ENCODE peak calls at places on chromosomes 5 and 9, in eight cellular contexts. One of them, this sample, is unnamed.

GRCh38 chr5:38291355-38291754 is 33.0 kb downstream of the EGFLAM start:
- DNase-seq in kidney: no peak
- DNase-seq in AG10803: no peak
- DNase-seq in foreskin fibroblast: no peak
- DNase-seq in A549: no peak
- DNase-seq in choroid plexus epithelial cell: no peak
- DNase-seq in endothelial cell of umbilical vein: no peak
- DNase-seq in naive thymus-derived CD4-positive, alpha-beta T cell: no peak
- DNase-seq in this sample: no peak

GRCh38 chr9:5321058-5321457 is 16.5 kb upstream of the RLN2 start:
- DNase-seq in kidney: no peak
- DNase-seq in AG10803: no peak
- DNase-seq in foreskin fibroblast: no peak
- DNase-seq in A549: no peak
- DNase-seq in choroid plexus epithelial cell: peak
- DNase-seq in endothelial cell of umbilical vein: no peak
- DNase-seq in naive thymus-derived CD4-positive, alpha-beta T cell: no peak
- DNase-seq in this sample: peak

GRCh38 chr5:136621743-136622142 is 256.4 kb upstream of the TRPC7 start:
- DNase-seq in kidney: no peak
- DNase-seq in AG10803: no peak
- DNase-seq in foreskin fibroblast: no peak
- DNase-seq in A549: no peak
- DNase-seq in choroid plexus epithelial cell: no peak
- DNase-seq in endothelial cell of umbilical vein: no peak
- DNase-seq in naive thymus-derived CD4-positive, alpha-beta T cell: no peak
- DNase-seq in this sample: no peak

GRCh38 chr9:124017064-124017928 is 5.7 kb downstream of the LHX2 start:
- DNase-seq in kidney: no peak
- DNase-seq in AG10803: no peak
- DNase-seq in foreskin fibroblast: no peak
- DNase-seq in A549: no peak
- DNase-seq in choroid plexus epithelial cell: no peak
- DNase-seq in endothelial cell of umbilical vein: no peak
- DNase-seq in naive thymus-derived CD4-positive, alpha-beta T cell: no peak
- DNase-seq in this sample: no peak

GRCh38 chr9:128833696-128834095 is 4.1 kb upstream of the SPOUT1 start:
- DNase-seq in kidney: peak
- DNase-seq in AG10803: no peak
- DNase-seq in foreskin fibroblast: no peak
- DNase-seq in A549: no peak
- DNase-seq in choroid plexus epithelial cell: no peak
- DNase-seq in endothelial cell of umbilical vein: no peak
- DNase-seq in naive thymus-derived CD4-positive, alpha-beta T cell: no peak
- DNase-seq in this sample: no peak

GRCh38 chr5:138241688-138242547 is 28.8 kb upstream of the CDC23 start:
- DNase-seq in kidney: peak
- DNase-seq in AG10803: peak
- DNase-seq in foreskin fibroblast: peak
- DNase-seq in A549: no peak
- DNase-seq in choroid plexus epithelial cell: no peak
- DNase-seq in endothelial cell of umbilical vein: peak
- DNase-seq in naive thymus-derived CD4-positive, alpha-beta T cell: peak
- DNase-seq in this sample: peak

GRCh38 chr5:110048508-110048907 is 358.8 kb downstream of the MAN2A1 start:
- DNase-seq in kidney: no peak
- DNase-seq in AG10803: no peak
- DNase-seq in foreskin fibroblast: no peak
- DNase-seq in A549: no peak
- DNase-seq in choroid plexus epithelial cell: peak
- DNase-seq in endothelial cell of umbilical vein: no peak
- DNase-seq in naive thymus-derived CD4-positive, alpha-beta T cell: no peak
- DNase-seq in this sample: no peak

GRCh38 chr5:132074772-132075718 is 1.5 kb downstream of the CSF2 start:
- DNase-seq in kidney: peak
- DNase-seq in AG10803: no peak
- DNase-seq in foreskin fibroblast: no peak
- DNase-seq in A549: no peak
- DNase-seq in choroid plexus epithelial cell: no peak
- DNase-seq in endothelial cell of umbilical vein: no peak
- DNase-seq in naive thymus-derived CD4-positive, alpha-beta T cell: no peak
- DNase-seq in this sample: no peak

GRCh38 chr9:17462869-17463464 is 115.9 kb upstream of the SH3GL2 start:
- DNase-seq in kidney: no peak
- DNase-seq in AG10803: peak
- DNase-seq in foreskin fibroblast: peak
- DNase-seq in A549: peak
- DNase-seq in choroid plexus epithelial cell: peak
- DNase-seq in endothelial cell of umbilical vein: peak
- DNase-seq in naive thymus-derived CD4-positive, alpha-beta T cell: no peak
- DNase-seq in this sample: peak

GRCh38 chr9:74499111-74499601 is 2.0 kb downstream of the RORB start:
- DNase-seq in kidney: peak
- DNase-seq in AG10803: no peak
- DNase-seq in foreskin fibroblast: no peak
- DNase-seq in A549: no peak
- DNase-seq in choroid plexus epithelial cell: peak
- DNase-seq in endothelial cell of umbilical vein: no peak
- DNase-seq in naive thymus-derived CD4-positive, alpha-beta T cell: no peak
- DNase-seq in this sample: no peak

GRCh38 chr9:117245225-117245624 is 169.6 kb downstream of the ASTN2 start:
- DNase-seq in kidney: no peak
- DNase-seq in AG10803: no peak
- DNase-seq in foreskin fibroblast: no peak
- DNase-seq in A549: no peak
- DNase-seq in choroid plexus epithelial cell: no peak
- DNase-seq in endothelial cell of umbilical vein: no peak
- DNase-seq in naive thymus-derived CD4-positive, alpha-beta T cell: no peak
- DNase-seq in this sample: peak

GRCh38 chr9:127899200-127899943 is at the start of gene ST6GALNAC6:
- DNase-seq in kidney: peak
- DNase-seq in AG10803: peak
- DNase-seq in foreskin fibroblast: peak
- DNase-seq in A549: peak
- DNase-seq in choroid plexus epithelial cell: peak
- DNase-seq in endothelial cell of umbilical vein: peak
- DNase-seq in naive thymus-derived CD4-positive, alpha-beta T cell: peak
- DNase-seq in this sample: peak

DNA sequence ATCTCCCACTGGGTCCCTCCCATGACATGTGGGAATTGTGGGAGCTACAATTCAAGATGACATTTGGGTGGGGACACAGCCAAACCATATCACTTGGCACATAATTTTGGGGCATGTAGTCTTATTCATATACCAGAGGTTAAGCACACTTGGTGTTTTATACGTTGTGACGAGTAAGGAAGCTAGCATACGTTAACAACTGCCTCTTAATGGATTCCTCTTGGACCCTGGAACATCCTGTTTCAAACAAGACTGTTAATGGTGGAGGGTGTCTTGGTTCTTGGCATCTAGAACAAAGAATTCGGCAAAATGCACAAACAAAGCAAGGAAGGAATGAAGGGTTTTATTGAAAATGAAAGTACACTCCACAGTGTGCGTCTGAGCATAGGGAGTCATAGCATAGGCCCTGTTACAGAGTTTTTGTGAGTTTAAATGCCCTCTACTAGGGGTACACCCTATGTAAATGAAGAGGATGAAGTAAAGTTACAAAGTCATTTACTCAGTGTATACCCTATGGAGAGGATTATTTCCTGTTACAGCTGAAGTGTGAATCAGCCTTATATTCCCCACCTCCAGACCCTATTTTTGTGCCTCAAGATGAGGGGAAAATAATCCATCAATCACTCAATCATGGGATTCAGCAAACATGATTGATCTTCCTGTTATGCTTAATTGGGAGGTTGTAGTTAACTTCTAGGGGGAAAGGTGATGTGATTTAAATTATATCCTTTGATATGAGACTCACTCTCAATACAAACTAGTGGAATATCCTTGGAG is 84.7 kb upstream of the MYO10 start:
- DNase-seq in kidney: no peak
- DNase-seq in AG10803: no peak
- DNase-seq in foreskin fibroblast: no peak
- DNase-seq in A549: no peak
- DNase-seq in choroid plexus epithelial cell: no peak
- DNase-seq in endothelial cell of umbilical vein: peak
- DNase-seq in naive thymus-derived CD4-positive, alpha-beta T cell: no peak
- DNase-seq in this sample: no peak
- H3K4me3 ChIP-seq in kidney: peak
- H3K4me3 ChIP-seq in AG10803: peak
- H3K4me3 ChIP-seq in foreskin fibroblast: peak
- H3K4me3 ChIP-seq in A549: no peak
- H3K4me3 ChIP-seq in choroid plexus epithelial cell: no peak
- H3K4me3 ChIP-seq in endothelial cell of umbilical vein: no peak
- H3K4me3 ChIP-seq in naive thymus-derived CD4-positive, alpha-beta T cell: no peak
- H3K4me3 ChIP-seq in this sample: peak

DNA sequence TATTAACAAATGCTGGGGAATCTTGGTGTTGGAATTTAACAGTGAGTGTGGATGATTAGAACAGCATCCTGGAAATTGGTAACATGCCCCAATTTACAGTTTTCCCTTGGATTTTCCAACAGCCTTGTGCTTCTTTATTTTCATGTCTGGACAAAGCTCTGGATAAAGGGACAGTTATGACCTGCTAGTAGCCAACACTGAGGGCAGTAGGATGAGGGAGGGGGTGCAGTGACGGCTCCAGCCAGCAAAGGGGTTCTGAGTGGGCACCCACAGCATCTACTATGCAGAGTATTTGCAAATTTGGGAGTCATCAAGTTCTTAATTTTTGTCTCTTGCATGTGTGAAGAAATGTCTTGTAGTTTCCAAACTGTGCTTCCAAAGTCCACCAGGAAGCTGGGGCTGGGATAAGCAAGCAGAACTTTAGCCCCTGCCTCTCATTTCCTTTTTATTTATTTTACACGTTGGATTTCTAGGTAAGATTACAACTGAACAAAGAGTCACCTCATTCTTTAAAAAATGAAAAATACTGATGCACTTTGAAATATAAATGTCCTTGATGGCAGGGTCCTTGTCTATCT is 63.0 kb upstream of the SELENOP start:
- DNase-seq in kidney: no peak
- DNase-seq in AG10803: no peak
- DNase-seq in foreskin fibroblast: no peak
- DNase-seq in A549: no peak
- DNase-seq in choroid plexus epithelial cell: no peak
- DNase-seq in endothelial cell of umbilical vein: no peak
- DNase-seq in naive thymus-derived CD4-positive, alpha-beta T cell: no peak
- DNase-seq in this sample: no peak
- H3K4me3 ChIP-seq in kidney: no peak
- H3K4me3 ChIP-seq in AG10803: no peak
- H3K4me3 ChIP-seq in foreskin fibroblast: no peak
- H3K4me3 ChIP-seq in A549: no peak
- H3K4me3 ChIP-seq in choroid plexus epithelial cell: no peak
- H3K4me3 ChIP-seq in endothelial cell of umbilical vein: no peak
- H3K4me3 ChIP-seq in naive thymus-derived CD4-positive, alpha-beta T cell: no peak
- H3K4me3 ChIP-seq in this sample: no peak

GRCh38 chr5:343461-344401 is 22.2 kb downstream of the AHRR start:
- DNase-seq in kidney: peak
- DNase-seq in AG10803: peak
- DNase-seq in foreskin fibroblast: peak
- DNase-seq in A549: peak
- DNase-seq in choroid plexus epithelial cell: peak
- DNase-seq in endothelial cell of umbilical vein: peak
- DNase-seq in naive thymus-derived CD4-positive, alpha-beta T cell: peak
- DNase-seq in this sample: peak
- H3K4me3 ChIP-seq in kidney: no peak
- H3K4me3 ChIP-seq in AG10803: peak
- H3K4me3 ChIP-seq in foreskin fibroblast: peak
- H3K4me3 ChIP-seq in A549: peak
- H3K4me3 ChIP-seq in choroid plexus epithelial cell: peak
- H3K4me3 ChIP-seq in endothelial cell of umbilical vein: peak
- H3K4me3 ChIP-seq in naive thymus-derived CD4-positive, alpha-beta T cell: no peak
- H3K4me3 ChIP-seq in this sample: peak

GRCh38 chr9:83219924-83220438 is 157.0 kb upstream of the RASEF start:
- DNase-seq in kidney: no peak
- DNase-seq in AG10803: no peak
- DNase-seq in foreskin fibroblast: no peak
- DNase-seq in A549: no peak
- DNase-seq in choroid plexus epithelial cell: no peak
- DNase-seq in endothelial cell of umbilical vein: no peak
- DNase-seq in naive thymus-derived CD4-positive, alpha-beta T cell: no peak
- DNase-seq in this sample: no peak
- H3K4me3 ChIP-seq in kidney: peak
- H3K4me3 ChIP-seq in AG10803: peak
- H3K4me3 ChIP-seq in foreskin fibroblast: peak
- H3K4me3 ChIP-seq in A549: peak
- H3K4me3 ChIP-seq in choroid plexus epithelial cell: peak
- H3K4me3 ChIP-seq in endothelial cell of umbilical vein: peak
- H3K4me3 ChIP-seq in naive thymus-derived CD4-positive, alpha-beta T cell: no peak
- H3K4me3 ChIP-seq in this sample: peak